ENCODE peak calls at places on chromosomes 5 and 9, in ten cellular contexts. C, O, Z, V, P, U, T, R, E and K are unnamed samples.

GRCh38 chr9:137077010-137077747 is at the start of gene UAP1L1:
- DNase-seq in C (peak; percentile 8), O (no peak), Z (no peak), V (peak; percentile 45), P (peak; percentile 66), U (peak; percentile 74), T (peak; percentile 93), R (peak; percentile 84), E (no peak), K (peak; percentile 69)

GRCh38 chr5:66947458-66947857 is 249.1 kb downstream of the CD180 start:
- DNase-seq in C (no peak), O (no peak), Z (no peak), V (no peak), P (no peak), U (no peak), T (no peak), R (no peak), E (no peak), K (no peak)

GRCh38 chr5:92554447-92555085 is 1026.5 kb downstream of the NR2F1-AS1 start:
- DNase-seq in C (no peak), O (no peak), Z (no peak), V (no peak), P (no peak), U (no peak), T (no peak), R (no peak), E (no peak), K (no peak)

GRCh38 chr5:176342766-176343458 is 18.7 kb downstream of the KIAA1191 start:
- DNase-seq in C (no peak), O (no peak), Z (no peak), V (no peak), P (no peak), U (no peak), T (no peak), R (no peak), E (no peak), K (no peak)

GRCh38 chr9:96317335-96317980 is 15.5 kb upstream of the HSD17B3 start:
- DNase-seq in C (peak; percentile 65), O (peak; percentile 26), Z (peak; percentile 23), V (peak; percentile 52), P (peak; percentile 26), U (peak; percentile 56), T (peak; percentile 72), R (peak; percentile 63), E (peak; percentile 51), K (no peak)

GRCh38 chr5:54243483-54244080 is 66.8 kb downstream of the ARL15 start:
- DNase-seq in C (peak; percentile 74), O (peak; percentile 24), Z (peak; percentile 4), V (peak; percentile 45), P (peak; percentile 38), U (no peak), T (no peak), R (no peak), E (peak; percentile 11), K (peak; percentile 62)

GRCh38 chr9:34603610-34604231 is 8.2 kb downstream of the RPP25L start:
- DNase-seq in C (peak; percentile 79), O (peak; percentile 67), Z (peak; percentile 66), V (peak; percentile 75), P (peak; percentile 85), U (peak; percentile 84), T (peak; percentile 85), R (peak; percentile 90), E (peak; percentile 80), K (peak; percentile 81)

GRCh38 chr5:87674235-87674634 is 261.5 kb upstream of the CCNH start:
- DNase-seq in C (no peak), O (no peak), Z (no peak), V (no peak), P (no peak), U (no peak), T (no peak), R (no peak), E (no peak), K (no peak)

GRCh38 chr9:2126331-2126789 is 111.2 kb downstream of the SMARCA2 start:
- DNase-seq in C (no peak), O (no peak), Z (no peak), V (no peak), P (no peak), U (no peak), T (no peak), R (no peak), E (no peak), K (no peak)

GRCh38 chr5:115262066-115262404 is 642 bp downstream of the PGGT1B start:
- DNase-seq in C (no peak), O (peak; percentile 16), Z (no peak), V (no peak), P (no peak), U (no peak), T (no peak), R (no peak), E (no peak), K (peak; percentile 6)

GRCh38 chr5:93585054-93585751 is 2.2 kb downstream of the NR2F1 start:
- DNase-seq in C (no peak), O (no peak), Z (no peak), V (peak; percentile 51), P (no peak), U (no peak), T (no peak), R (peak; percentile 56), E (no peak), K (no peak)

GRCh38 chr9:19074836-19075235 is 25.6 kb downstream of the RRAGA start:
- DNase-seq in C (no peak), O (no peak), Z (no peak), V (no peak), P (no peak), U (no peak), T (no peak), R (no peak), E (no peak), K (no peak)

GRCh38 chr5:172035039-172035438 is 28.6 kb upstream of the FBXW11 start:
- DNase-seq in C (no peak), O (no peak), Z (no peak), V (no peak), P (no peak), U (no peak), T (no peak), R (no peak), E (no peak), K (no peak)

GRCh38 chr5:78718185-78718584 is 69.6 kb upstream of the LHFPL2 start:
- DNase-seq in C (no peak), O (no peak), Z (no peak), V (no peak), P (no peak), U (no peak), T (no peak), R (no peak), E (no peak), K (no peak)

GRCh38 chr9:133604856-133605255 is 4.3 kb downstream of the FAM163B start:
- DNase-seq in C (no peak), O (no peak), Z (no peak), V (peak; percentile 6), P (no peak), U (no peak), T (no peak), R (no peak), E (no peak), K (no peak)

GRCh38 chr5:94761786-94762185 is 143.3 kb downstream of the SLF1 start:
- DNase-seq in C (no peak), O (no peak), Z (no peak), V (no peak), P (no peak), U (no peak), T (no peak), R (no peak), E (no peak), K (no peak)

GRCh38 chr9:87684627-87685204 is 41.2 kb upstream of the CTSL start:
- DNase-seq in C (no peak), O (peak; percentile 18), Z (no peak), V (peak; percentile 25), P (no peak), U (peak; percentile 67), T (no peak), R (peak; percentile 43), E (no peak), K (peak; percentile 53)

GRCh38 chr9:38137342-38137741 is 68.3 kb upstream of the SHB start:
- DNase-seq in C (no peak), O (no peak), Z (no peak), V (no peak), P (no peak), U (no peak), T (peak; percentile 38), R (no peak), E (no peak), K (peak; percentile 4)

GRCh38 chr9:98064623-98065392 is 8.3 kb downstream of the NANS start:
- DNase-seq in C (no peak), O (no peak), Z (no peak), V (no peak), P (no peak), U (no peak), T (no peak), R (no peak), E (no peak), K (no peak)

GRCh38 chr9:121910491-121911040 is 182.5 kb downstream of the TTLL11 start:
- DNase-seq in C (no peak), O (no peak), Z (no peak), V (no peak), P (no peak), U (no peak), T (no peak), R (no peak), E (no peak), K (no peak)

GRCh38 chr5:55564716-55565115 is 30.0 kb upstream of the PLPP1 start:
- DNase-seq in C (no peak), O (no peak), Z (no peak), V (no peak), P (no peak), U (no peak), T (no peak), R (no peak), E (no peak), K (no peak)

GRCh38 chr9:110065527-110065926 is 142.4 kb downstream of the C9orf152 start:
- DNase-seq in C (peak; percentile 68), O (peak; percentile 79), Z (no peak), V (no peak), P (no peak), U (no peak), T (no peak), R (no peak), E (no peak), K (no peak)

GRCh38 chr5:149962601-149963300 is 2.2 kb downstream of the SLC26A2 start:
- DNase-seq in C (no peak), O (no peak), Z (no peak), V (no peak), P (no peak), U (no peak), T (no peak), R (no peak), E (no peak), K (no peak)

GRCh38 chr5:59249160-59249559 is 644.4 kb downstream of the PDE4D start:
- DNase-seq in C (no peak), O (no peak), Z (no peak), V (no peak), P (no peak), U (no peak), T (no peak), R (no peak), E (no peak), K (no peak)

GRCh38 chr9:24035816-24036215 is 209.8 kb upstream of the ELAVL2 start:
- DNase-seq in C (no peak), O (no peak), Z (no peak), V (no peak), P (no peak), U (no peak), T (no peak), R (no peak), E (no peak), K (no peak)

GRCh38 chr9:111720170-111720569 is 58.8 kb downstream of the GNG10 start:
- DNase-seq in C (no peak), O (no peak), Z (no peak), V (no peak), P (no peak), U (no peak), T (no peak), R (no peak), E (no peak), K (no peak)